ENCODE peak calls at places on chromosomes 6 and 20, in six cellular contexts. Q is HCT116, P is K562, C is HepG2, L is SK-N-SH, V is GM12878. B is an unnamed sample.

GRCh38 chr6:143539723-143540122 is 28.2 kb upstream of the FUCA2 start:
- DNase-seq in V (no peak), P (no peak), Q (no peak), C (no peak), L (no peak), B (no peak)

GRCh38 chr20:19129976-19130612 is 82.3 kb upstream of the SLC24A3 start:
- DNase-seq in L (no peak), C (no peak), V (no peak), Q (no peak), P (no peak), B (no peak)

GRCh38 chr20:31666258-31667042 is 28.7 kb downstream of the COX4I2 start:
- DNase-seq in Q (no peak), L (no peak), C (no peak), V (no peak), P (peak; percentile 44), B (no peak)

GRCh38 chr20:20683922-20684321 is 28.5 kb downstream of the RALGAPA2 start:
- DNase-seq in C (no peak), Q (no peak), L (no peak), P (no peak), V (no peak), B (no peak)

GRCh38 chr20:51221791-51222408 is 199.0 kb upstream of the KCNG1 start:
- DNase-seq in C (no peak), P (no peak), Q (peak; percentile 40), V (no peak), L (no peak), B (no peak)

GRCh38 chr6:169961772-169962561 is 210.5 kb downstream of the ERMARD start:
- DNase-seq in L (peak; percentile 32), C (no peak), V (no peak), Q (no peak), P (no peak), B (no peak)

GRCh38 chr20:41480054-41480770 is 113.6 kb upstream of the EMILIN3 start:
- DNase-seq in P (no peak), V (no peak), L (no peak), Q (no peak), C (no peak), B (no peak)

GRCh38 chr20:51065615-51066014 is 42.7 kb upstream of the KCNG1 start:
- DNase-seq in C (no peak), V (no peak), L (no peak), P (no peak), Q (no peak), B (no peak)

GRCh38 chr6:21668794-21669193 is 75.2 kb downstream of the SOX4 start:
- DNase-seq in C (no peak), P (no peak), V (no peak), L (no peak), Q (no peak), B (no peak)

GRCh38 chr6:113856011-113856551 is 1.1 kb upstream of the MARCKS start:
- DNase-seq in L (peak; percentile 22), C (no peak), P (no peak), Q (no peak), V (no peak), B (no peak)

GRCh38 chr6:97677626-97678025 is 394.6 kb upstream of the MMS22L start:
- DNase-seq in Q (no peak), L (no peak), P (no peak), C (no peak), V (no peak), B (no peak)

GRCh38 chr6:7997311-7997710 is 66.9 kb downstream of the BLOC1S5 start:
- DNase-seq in C (no peak), Q (no peak), V (no peak), P (no peak), L (no peak), B (no peak)

GRCh38 chr6:87174078-87174579 is 18.8 kb downstream of the ZNF292 start:
- DNase-seq in V (no peak), C (no peak), L (no peak), Q (no peak), P (no peak), B (no peak)

GRCh38 chr6:80605165-80605989 is 498.9 kb downstream of the BCKDHB start:
- DNase-seq in L (peak; percentile 21), P (no peak), C (peak; percentile 18), Q (peak; percentile 42), V (no peak), B (no peak)

GRCh38 chr6:63573899-63574553 is 1.7 kb downstream of the LOC128125822 start:
- DNase-seq in V (peak; percentile 33), P (peak; percentile 52), C (peak; percentile 87), Q (peak; percentile 62), L (peak; percentile 60), B (no peak)

GRCh38 chr6:110590821-110591351 is 114.5 kb upstream of the SLC22A16 start:
- DNase-seq in C (no peak), P (no peak), Q (no peak), V (peak; percentile 32), L (no peak), B (no peak)

GRCh38 chr6:38354905-38355304 is 284.8 kb downstream of the BTBD9 start:
- DNase-seq in P (no peak), C (no peak), V (peak; percentile 17), Q (no peak), L (no peak), B (no peak)

GRCh38 chr20:3811421-3812258 is 8.7 kb upstream of the AP5S1 start:
- DNase-seq in L (peak; percentile 93), C (peak; percentile 90), Q (peak; percentile 93), V (no peak), P (peak; percentile 34), B (peak; percentile 92)

GRCh38 chr6:117008618-117009017 is 131.6 kb downstream of the RFX6 start:
- DNase-seq in Q (no peak), C (no peak), L (no peak), P (no peak), V (peak; percentile 35), B (no peak)

GRCh38 chr20:63387393-63387792 is 26.2 kb upstream of the CHRNA4 start:
- DNase-seq in V (no peak), Q (no peak), C (no peak), L (no peak), P (no peak), B (no peak)

GRCh38 chr6:3961581-3962225 is 112.5 kb downstream of the FAM50B start:
- DNase-seq in C (no peak), L (no peak), Q (no peak), P (no peak), V (no peak), B (no peak)

GRCh38 chr6:3963404-3963803 is 114.2 kb downstream of the FAM50B start:
- DNase-seq in L (no peak), C (no peak), V (no peak), Q (no peak), P (no peak), B (no peak)

GRCh38 chr6:3960754-3961361 is 111.7 kb downstream of the FAM50B start:
- DNase-seq in Q (no peak), V (no peak), L (no peak), C (no peak), P (no peak), B (no peak)

GRCh38 chr6:3965071-3965718 is 113.7 kb downstream of the FAM217A start:
- DNase-seq in Q (no peak), C (no peak), V (no peak), P (no peak), L (no peak), B (no peak)

DNA sequence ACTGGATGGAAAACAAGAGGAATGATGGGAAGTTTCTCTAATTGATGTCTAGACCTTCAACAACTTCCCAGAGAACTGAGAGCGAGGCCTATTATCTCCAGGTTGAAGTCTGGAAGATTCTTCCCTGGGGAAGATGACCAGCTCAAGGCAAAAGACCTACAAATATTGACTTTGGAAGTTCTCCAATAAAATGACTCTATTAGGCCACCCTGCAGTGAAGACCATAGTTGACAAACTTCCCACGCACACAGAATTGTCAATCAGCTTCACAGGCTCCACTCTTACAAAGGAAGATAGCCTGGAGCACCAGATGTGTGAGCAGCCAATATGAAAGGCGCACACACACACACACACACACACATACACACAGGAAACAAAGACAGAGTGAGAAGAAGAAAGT is 113.7 kb downstream of the FAM50B start:
- DNase-seq in V (no peak), Q (no peak), L (no peak), C (no peak), P (no peak), B (no peak)
- TF ChIP-seq REST in V (no peak), Q (no peak), L (no peak), C (no peak), P (no peak), B (no peak)

GRCh38 chr20:33840759-33841438 is 29.8 kb downstream of the CHMP4B start:
- DNase-seq in V (no peak), L (peak; percentile 61), P (no peak), C (no peak), Q (no peak), B (no peak)
- TF ChIP-seq SIN3A in V (no peak), L (no peak), P (no peak), C (no peak), Q (no peak), B (no peak)

DNA sequence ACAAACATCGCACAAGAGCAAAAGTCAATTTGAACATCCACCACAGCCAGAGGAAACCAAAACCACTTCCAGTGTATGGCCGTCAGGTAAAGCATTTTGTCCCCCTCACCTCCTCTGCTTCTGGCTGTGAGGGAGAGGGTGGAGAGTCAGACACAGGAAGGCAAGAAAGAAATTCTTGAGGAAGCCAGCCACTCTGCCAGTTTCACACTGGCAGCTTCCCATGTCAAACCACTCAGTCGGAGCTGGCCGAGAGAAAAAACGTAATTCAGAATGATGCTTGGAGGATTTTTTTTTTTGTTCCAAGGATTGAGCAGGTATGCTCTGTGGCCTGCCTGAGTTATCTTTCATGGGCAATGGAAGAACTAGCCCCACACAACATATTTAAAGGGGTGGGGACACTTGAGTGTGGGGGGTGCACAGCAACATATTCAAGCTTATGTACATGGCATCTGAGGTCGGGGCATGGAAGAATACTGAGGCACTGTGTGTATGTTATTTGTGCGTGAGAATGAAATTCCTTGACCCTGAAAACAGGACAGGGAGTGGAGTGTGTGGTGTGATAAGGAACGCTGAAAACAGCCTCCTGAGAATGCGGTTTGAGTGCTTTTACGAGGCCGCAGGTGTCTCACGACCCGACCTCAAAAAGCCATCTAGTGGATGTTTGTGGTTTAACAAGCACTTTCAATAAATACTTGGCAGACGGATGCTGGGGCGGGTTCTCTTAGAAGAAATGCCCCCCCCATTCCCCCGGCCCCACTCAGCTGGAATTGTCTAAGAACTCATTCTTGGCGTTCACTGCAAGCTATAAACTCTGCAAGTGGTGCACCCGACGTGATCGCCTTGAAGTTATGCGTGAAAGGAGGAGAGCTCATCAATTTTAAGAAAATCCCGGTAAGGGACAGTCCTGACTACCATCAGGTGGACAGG is 27.5 kb upstream of the ZBTB22 start:
- DNase-seq in Q (peak; percentile 74), P (peak; percentile 84), L (peak; percentile 68), C (peak; percentile 69), V (peak; percentile 58), B (peak; percentile 46)
- H3K4me3 ChIP-seq in Q (no peak overlapping the region), P (no peak overlapping the region), L (no peak overlapping the region), C (no peak overlapping the region), V (peak overlapping the region; percentile 46), B (no peak overlapping the region)

GRCh38 chr6:5203571-5203970 is 57.2 kb downstream of the LYRM4 start:
- DNase-seq in V (no peak), P (no peak), C (no peak), L (no peak), Q (no peak), B (no peak)
- TF ChIP-seq REST in V (no peak), P (no peak), C (no peak), L (no peak), Q (no peak), B (no peak)

B was measured in Panc1.